ENCODE peak calls at places on chromosomes 12 and 14, in nine cellular contexts. One of them, this sample, is unnamed.

GRCh38 chr14:29928342-29928640 is 644 bp upstream of the PRKD1 start:
- DNase-seq in fibroblast of pulmonary artery: no peak
- DNase-seq in astrocyte of the spinal cord: no peak
- DNase-seq in breast epithelium: no peak
- DNase-seq in choroid plexus epithelial cell: no peak
- DNase-seq in bronchial epithelial cell: no peak
- DNase-seq in brain microvascular endothelial cell: no peak
- DNase-seq in HepG2: no peak
- DNase-seq in cardiac muscle cell: peak; percentile 7
- DNase-seq in this sample: no peak

GRCh38 chr12:49959570-49960473 is 1.9 kb upstream of the AQP5 start:
- DNase-seq in brain microvascular endothelial cell: no peak
- DNase-seq in cardiac muscle cell: peak; percentile 77
- DNase-seq in bronchial epithelial cell: peak; percentile 33
- DNase-seq in astrocyte of the spinal cord: peak; percentile 22
- DNase-seq in fibroblast of pulmonary artery: peak; percentile 83
- DNase-seq in breast epithelium: peak; percentile 81
- DNase-seq in choroid plexus epithelial cell: no peak
- DNase-seq in HepG2: no peak
- DNase-seq in this sample: no peak

GRCh38 chr14:104226421-104227385 is 88.3 kb downstream of the KIF26A start:
- DNase-seq in bronchial epithelial cell: no peak
- DNase-seq in astrocyte of the spinal cord: no peak
- DNase-seq in brain microvascular endothelial cell: no peak
- DNase-seq in choroid plexus epithelial cell: no peak
- DNase-seq in breast epithelium: no peak
- DNase-seq in fibroblast of pulmonary artery: no peak
- DNase-seq in HepG2: no peak
- DNase-seq in cardiac muscle cell: no peak
- DNase-seq in this sample: no peak

GRCh38 chr14:95102678-95103039 is 54.7 kb downstream of the DICER1 start:
- DNase-seq in brain microvascular endothelial cell: no peak
- DNase-seq in breast epithelium: no peak
- DNase-seq in astrocyte of the spinal cord: no peak
- DNase-seq in fibroblast of pulmonary artery: no peak
- DNase-seq in HepG2: no peak
- DNase-seq in cardiac muscle cell: no peak
- DNase-seq in choroid plexus epithelial cell: no peak
- DNase-seq in bronchial epithelial cell: no peak
- DNase-seq in this sample: no peak

GRCh38 chr14:56324831-56325230 is 206.6 kb downstream of the PELI2 start:
- DNase-seq in bronchial epithelial cell: no peak
- DNase-seq in choroid plexus epithelial cell: no peak
- DNase-seq in fibroblast of pulmonary artery: no peak
- DNase-seq in brain microvascular endothelial cell: no peak
- DNase-seq in HepG2: no peak
- DNase-seq in astrocyte of the spinal cord: peak; percentile 18
- DNase-seq in breast epithelium: no peak
- DNase-seq in cardiac muscle cell: no peak
- DNase-seq in this sample: peak; percentile 58

GRCh38 chr14:100867631-100868315 is 35.7 kb downstream of the RTL1 start:
- DNase-seq in cardiac muscle cell: no peak
- DNase-seq in choroid plexus epithelial cell: no peak
- DNase-seq in astrocyte of the spinal cord: no peak
- DNase-seq in HepG2: no peak
- DNase-seq in fibroblast of pulmonary artery: no peak
- DNase-seq in brain microvascular endothelial cell: no peak
- DNase-seq in bronchial epithelial cell: no peak
- DNase-seq in breast epithelium: no peak
- DNase-seq in this sample: no peak

GRCh38 chr12:54000105-54000773 is at the start of gene HOXC9:
- DNase-seq in brain microvascular endothelial cell: no peak
- DNase-seq in cardiac muscle cell: no peak
- DNase-seq in astrocyte of the spinal cord: peak; percentile 49
- DNase-seq in HepG2: no peak
- DNase-seq in breast epithelium: no peak
- DNase-seq in choroid plexus epithelial cell: no peak
- DNase-seq in bronchial epithelial cell: no peak
- DNase-seq in fibroblast of pulmonary artery: no peak
- DNase-seq in this sample: no peak

GRCh38 chr14:54173782-54174181 is 217.2 kb upstream of the BMP4 start:
- DNase-seq in cardiac muscle cell: no peak
- DNase-seq in brain microvascular endothelial cell: no peak
- DNase-seq in HepG2: no peak
- DNase-seq in breast epithelium: no peak
- DNase-seq in choroid plexus epithelial cell: no peak
- DNase-seq in fibroblast of pulmonary artery: no peak
- DNase-seq in bronchial epithelial cell: peak; percentile 7
- DNase-seq in astrocyte of the spinal cord: no peak
- DNase-seq in this sample: peak; percentile 66

GRCh38 chr14:61462566-61463195 is 141.3 kb downstream of the PRKCH start:
- DNase-seq in brain microvascular endothelial cell: peak; percentile 95
- DNase-seq in breast epithelium: no peak
- DNase-seq in choroid plexus epithelial cell: peak; percentile 88
- DNase-seq in cardiac muscle cell: peak; percentile 95
- DNase-seq in bronchial epithelial cell: peak; percentile 75
- DNase-seq in astrocyte of the spinal cord: peak; percentile 83
- DNase-seq in HepG2: peak; percentile 54
- DNase-seq in fibroblast of pulmonary artery: peak; percentile 88
- DNase-seq in this sample: peak; percentile 95

GRCh38 chr14:67942311-67942710 is 122.7 kb downstream of the RAD51B start:
- DNase-seq in choroid plexus epithelial cell: no peak
- DNase-seq in cardiac muscle cell: peak; percentile 68
- DNase-seq in bronchial epithelial cell: peak; percentile 5
- DNase-seq in astrocyte of the spinal cord: no peak
- DNase-seq in fibroblast of pulmonary artery: peak; percentile 76
- DNase-seq in HepG2: no peak
- DNase-seq in breast epithelium: no peak
- DNase-seq in brain microvascular endothelial cell: no peak
- DNase-seq in this sample: no peak

GRCh38 chr14:35412281-35413057 is 7.9 kb upstream of the NFKBIA start:
- DNase-seq in astrocyte of the spinal cord: no peak
- DNase-seq in brain microvascular endothelial cell: no peak
- DNase-seq in breast epithelium: no peak
- DNase-seq in cardiac muscle cell: no peak
- DNase-seq in choroid plexus epithelial cell: no peak
- DNase-seq in fibroblast of pulmonary artery: peak; percentile 42
- DNase-seq in HepG2: no peak
- DNase-seq in bronchial epithelial cell: no peak
- DNase-seq in this sample: peak; percentile 19

DNA sequence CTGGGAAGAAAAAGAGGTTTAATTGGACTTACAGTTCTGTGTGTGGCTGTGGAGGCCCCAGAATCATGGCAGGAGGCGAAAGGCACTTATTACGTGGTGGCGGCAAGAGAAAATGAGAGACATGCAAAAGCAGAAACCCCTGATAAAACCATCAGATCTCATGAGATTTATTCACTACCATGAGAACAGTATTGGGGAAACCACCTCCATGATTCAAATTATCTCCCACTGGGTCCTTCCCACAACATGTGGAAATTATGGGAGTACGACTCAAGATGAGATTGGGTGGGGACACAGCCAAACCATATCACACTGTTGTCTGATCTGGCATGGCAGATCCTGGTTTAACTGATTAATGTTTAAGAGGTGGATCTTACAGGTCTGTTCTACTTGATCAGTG is 5.5 kb downstream of the DDX47 start:
- DNase-seq in bronchial epithelial cell: no peak
- DNase-seq in breast epithelium: no peak
- DNase-seq in cardiac muscle cell: no peak
- DNase-seq in HepG2: no peak
- DNase-seq in choroid plexus epithelial cell: no peak
- DNase-seq in astrocyte of the spinal cord: no peak
- DNase-seq in brain microvascular endothelial cell: no peak
- DNase-seq in fibroblast of pulmonary artery: no peak
- DNase-seq in this sample: no peak
- TF ChIP-seq CTCF in bronchial epithelial cell: no peak
- TF ChIP-seq CTCF in breast epithelium: no peak
- TF ChIP-seq CTCF in cardiac muscle cell: no peak
- TF ChIP-seq CTCF in HepG2: no peak
- TF ChIP-seq CTCF in choroid plexus epithelial cell: no peak
- TF ChIP-seq CTCF in astrocyte of the spinal cord: no peak
- TF ChIP-seq CTCF in brain microvascular endothelial cell: no peak
- TF ChIP-seq CTCF in fibroblast of pulmonary artery: no peak
- TF ChIP-seq CTCF in this sample: no peak

GRCh38 chr12:623865-624372 is 39.3 kb downstream of the NINJ2 start:
- DNase-seq in breast epithelium: no peak
- DNase-seq in cardiac muscle cell: no peak
- DNase-seq in fibroblast of pulmonary artery: no peak
- DNase-seq in choroid plexus epithelial cell: no peak
- DNase-seq in bronchial epithelial cell: no peak
- DNase-seq in HepG2: no peak
- DNase-seq in astrocyte of the spinal cord: no peak
- DNase-seq in brain microvascular endothelial cell: no peak
- DNase-seq in this sample: no peak
- H3K4me3 ChIP-seq in breast epithelium: no peak overlapping the region
- H3K4me3 ChIP-seq in cardiac muscle cell: no peak overlapping the region
- H3K4me3 ChIP-seq in fibroblast of pulmonary artery: no peak overlapping the region
- H3K4me3 ChIP-seq in choroid plexus epithelial cell: no peak overlapping the region
- H3K4me3 ChIP-seq in bronchial epithelial cell: no peak overlapping the region
- H3K4me3 ChIP-seq in HepG2: no peak overlapping the region
- H3K4me3 ChIP-seq in astrocyte of the spinal cord: no peak overlapping the region
- H3K4me3 ChIP-seq in brain microvascular endothelial cell: no peak overlapping the region
- H3K4me3 ChIP-seq in this sample: no peak overlapping the region

DNA sequence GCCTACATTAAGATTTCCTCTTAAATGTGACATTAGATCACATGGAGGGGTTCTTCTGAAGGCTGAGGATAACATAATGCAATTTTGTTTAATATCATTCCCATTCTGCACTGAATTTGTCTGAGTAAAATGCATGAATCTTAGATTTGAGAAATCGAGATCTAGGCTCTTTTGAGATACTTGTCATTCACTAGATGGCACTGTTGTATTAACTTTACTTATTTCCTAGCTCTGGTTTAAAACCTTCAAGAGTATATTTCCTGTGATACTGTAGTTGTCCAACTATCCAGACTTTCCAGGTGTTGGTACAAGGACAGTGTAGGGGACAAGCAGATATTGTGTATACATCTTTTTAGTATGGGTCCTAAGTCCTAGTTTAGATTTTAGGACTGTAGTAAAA is 91.7 kb upstream of the SEL1L start:
- DNase-seq in brain microvascular endothelial cell: no peak
- DNase-seq in cardiac muscle cell: peak; percentile 18
- DNase-seq in bronchial epithelial cell: peak; percentile 48
- DNase-seq in breast epithelium: no peak
- DNase-seq in astrocyte of the spinal cord: no peak
- DNase-seq in HepG2: peak; percentile 28
- DNase-seq in choroid plexus epithelial cell: peak; percentile 12
- DNase-seq in fibroblast of pulmonary artery: peak; percentile 4
- DNase-seq in this sample: no peak
- TF ChIP-seq CTCF in brain microvascular endothelial cell: no peak
- TF ChIP-seq CTCF in cardiac muscle cell: no peak
- TF ChIP-seq CTCF in bronchial epithelial cell: peak; percentile 20
- TF ChIP-seq CTCF in breast epithelium: peak; percentile 53
- TF ChIP-seq CTCF in astrocyte of the spinal cord: no peak
- TF ChIP-seq CTCF in HepG2: peak; percentile 61
- TF ChIP-seq CTCF in choroid plexus epithelial cell: no peak
- TF ChIP-seq CTCF in fibroblast of pulmonary artery: no peak
- TF ChIP-seq CTCF in this sample: no peak

GRCh38 chr14:24430143-24430681 is 458 bp downstream of the KHNYN start:
- DNase-seq in brain microvascular endothelial cell: peak; percentile 59
- DNase-seq in breast epithelium: peak; percentile 61
- DNase-seq in cardiac muscle cell: peak; percentile 91
- DNase-seq in choroid plexus epithelial cell: peak; percentile 80
- DNase-seq in fibroblast of pulmonary artery: peak; percentile 84
- DNase-seq in astrocyte of the spinal cord: peak; percentile 77
- DNase-seq in HepG2: peak; percentile 71
- DNase-seq in bronchial epithelial cell: peak; percentile 42
- DNase-seq in this sample: peak; percentile 85

GRCh38 chr14:24431569-24432258 is 2.0 kb downstream of the KHNYN start:
- DNase-seq in breast epithelium: peak; percentile 78
- DNase-seq in fibroblast of pulmonary artery: peak; percentile 96
- DNase-seq in HepG2: peak; percentile 97
- DNase-seq in brain microvascular endothelial cell: peak; percentile 89
- DNase-seq in cardiac muscle cell: peak; percentile 96
- DNase-seq in choroid plexus epithelial cell: peak; percentile 97
- DNase-seq in astrocyte of the spinal cord: peak; percentile 88
- DNase-seq in bronchial epithelial cell: peak; percentile 86
- DNase-seq in this sample: peak; percentile 97

GRCh38 chr14:24434676-24435075 is 4.9 kb downstream of the KHNYN start:
- DNase-seq in cardiac muscle cell: no peak
- DNase-seq in choroid plexus epithelial cell: no peak
- DNase-seq in astrocyte of the spinal cord: no peak
- DNase-seq in bronchial epithelial cell: no peak
- DNase-seq in fibroblast of pulmonary artery: no peak
- DNase-seq in breast epithelium: no peak
- DNase-seq in brain microvascular endothelial cell: no peak
- DNase-seq in HepG2: no peak
- DNase-seq in this sample: no peak

GRCh38 chr14:24430682-24431568 is 1.2 kb downstream of the KHNYN start:
- DNase-seq in choroid plexus epithelial cell: peak; percentile 76
- DNase-seq in cardiac muscle cell: peak; percentile 61
- DNase-seq in brain microvascular endothelial cell: peak; percentile 29
- DNase-seq in breast epithelium: no peak
- DNase-seq in astrocyte of the spinal cord: peak; percentile 40
- DNase-seq in fibroblast of pulmonary artery: peak; percentile 46
- DNase-seq in bronchial epithelial cell: no peak
- DNase-seq in HepG2: no peak
- DNase-seq in this sample: peak; percentile 76

GRCh38 chr14:24432259-24433131 is 2.7 kb downstream of the KHNYN start:
- DNase-seq in astrocyte of the spinal cord: no peak
- DNase-seq in choroid plexus epithelial cell: no peak
- DNase-seq in brain microvascular endothelial cell: no peak
- DNase-seq in cardiac muscle cell: no peak
- DNase-seq in HepG2: no peak
- DNase-seq in fibroblast of pulmonary artery: no peak
- DNase-seq in breast epithelium: no peak
- DNase-seq in bronchial epithelial cell: no peak
- DNase-seq in this sample: peak; percentile 51
- H3K4me3 ChIP-seq in astrocyte of the spinal cord: peak overlapping the region; percentile 26
- H3K4me3 ChIP-seq in choroid plexus epithelial cell: peak overlapping the region; percentile 71
- H3K4me3 ChIP-seq in brain microvascular endothelial cell: peak overlapping the region; percentile 69
- H3K4me3 ChIP-seq in cardiac muscle cell: no peak overlapping the region
- H3K4me3 ChIP-seq in HepG2: no peak overlapping the region
- H3K4me3 ChIP-seq in fibroblast of pulmonary artery: peak overlapping the region; percentile 91
- H3K4me3 ChIP-seq in breast epithelium: peak overlapping the region; percentile 65
- H3K4me3 ChIP-seq in bronchial epithelial cell: no peak overlapping the region
- H3K4me3 ChIP-seq in this sample: peak overlapping the region; percentile 89

GRCh38 chr14:88667555-88668273 is 104.9 kb downstream of the ZC3H14 start:
- DNase-seq in bronchial epithelial cell: peak; percentile 62
- DNase-seq in breast epithelium: peak; percentile 22
- DNase-seq in fibroblast of pulmonary artery: peak; percentile 84
- DNase-seq in astrocyte of the spinal cord: peak; percentile 70
- DNase-seq in cardiac muscle cell: peak; percentile 88
- DNase-seq in choroid plexus epithelial cell: peak; percentile 90
- DNase-seq in HepG2: peak; percentile 70
- DNase-seq in brain microvascular endothelial cell: peak; percentile 41
- DNase-seq in this sample: peak; percentile 60
- TF ChIP-seq CTCF in bronchial epithelial cell: peak; percentile 90
- TF ChIP-seq CTCF in breast epithelium: peak; percentile 67
- TF ChIP-seq CTCF in fibroblast of pulmonary artery: peak; percentile 96
- TF ChIP-seq CTCF in astrocyte of the spinal cord: peak; percentile 94
- TF ChIP-seq CTCF in cardiac muscle cell: peak; percentile 92
- TF ChIP-seq CTCF in choroid plexus epithelial cell: peak; percentile 96
- TF ChIP-seq CTCF in HepG2: peak; percentile 84
- TF ChIP-seq CTCF in brain microvascular endothelial cell: peak; percentile 95
- TF ChIP-seq CTCF in this sample: peak; percentile 92